ENCODE peak calls at places on chromosomes 3 and 15, in four cellular contexts. G is cardiac fibroblast, C is fibroblast of pulmonary artery, I is GM12864. S is an unnamed sample.

GRCh38 chr3:39434574-39434973 is 28.1 kb downstream of the RPSA start:
- DNase-seq in I (no peak), C (no peak), G (no peak), S (no peak)

GRCh38 chr15:71743861-71744382 is 66.4 kb upstream of the NR2E3 start:
- DNase-seq in C (peak; percentile 65), G (peak; percentile 64), I (no peak), S (peak; percentile 28)

GRCh38 chr3:43968465-43968864 is 273.2 kb upstream of the TOPAZ1 start:
- DNase-seq in G (no peak), I (no peak), C (no peak), S (no peak)

GRCh38 chr15:60469893-60470641 is 8.9 kb downstream of the ICE2 start:
- DNase-seq in I (no peak), G (peak; percentile 13), C (peak; percentile 50), S (no peak)

GRCh38 chr3:20511863-20512262 is 325.9 kb upstream of the SGO1 start:
- DNase-seq in C (peak; percentile 72), I (no peak), G (peak; percentile 69), S (peak; percentile 75)

GRCh38 chr3:117955196-117955595 is 1079.5 kb downstream of the IGSF11 start:
- DNase-seq in G (no peak), C (no peak), I (no peak), S (peak; percentile 67)

GRCh38 chr3:185069583-185070030 is 83.3 kb downstream of the C3orf70 start:
- DNase-seq in I (no peak), G (no peak), C (no peak), S (no peak)

GRCh38 chr15:45199136-45199810 is 11.5 kb upstream of the SHF start:
- DNase-seq in I (peak; percentile 38), G (no peak), C (no peak), S (peak; percentile 17)